ENCODE peak calls at places on chromosomes 4 and X, in eight cellular contexts. K, D, W, I, A, C, S and F are unnamed samples.

GRCh38 chr4:121827851-121828250 is 4.2 kb upstream of the CCNA2 start:
- DNase-seq in K (no peak), W (no peak), S (no peak), A (no peak), D (peak; percentile 58), C (peak; percentile 11), I (no peak), F (no peak)

GRCh38 chr4:151807220-151807619 is 46.4 kb upstream of the GATB start:
- DNase-seq in I (no peak), K (no peak), S (no peak), C (peak; percentile 11), W (no peak), A (no peak), D (peak; percentile 4), F (no peak)

GRCh38 chr4:86935499-86935832 is 655 bp downstream of the AFF1 start:
- DNase-seq in D (no peak), K (no peak), S (peak; percentile 63), W (no peak), I (no peak), A (no peak), C (no peak), F (no peak)

GRCh38 chr4:128858875-128859696 is 49.6 kb downstream of the JADE1 start:
- DNase-seq in S (no peak), W (no peak), K (no peak), C (peak; percentile 86), I (no peak), D (peak; percentile 75), A (no peak), F (no peak)

GRCh38 chrX:69309074-69309792 is 144.0 kb upstream of the PJA1 start:
- DNase-seq in I (no peak), C (no peak), W (no peak), D (no peak), A (no peak), S (no peak), K (no peak), F (no peak)

GRCh38 chr4:57190651-57191481 is 80.7 kb upstream of the IGFBP7 start:
- DNase-seq in I (peak; percentile 92), C (peak; percentile 63), D (peak; percentile 25), A (no peak), W (peak; percentile 23), S (peak; percentile 89), K (peak; percentile 68), F (peak; percentile 7)

GRCh38 chr4:82861529-82861928 is 29.4 kb downstream of the SEC31A start:
- DNase-seq in A (no peak), I (no peak), C (no peak), K (no peak), S (no peak), D (no peak), W (no peak), F (no peak)

GRCh38 chrX:70468709-70469108 is 24.1 kb downstream of the DLG3 start:
- DNase-seq in K (no peak), C (no peak), I (no peak), S (no peak), D (no peak), W (no peak), A (no peak), F (no peak)

GRCh38 chr4:116180056-116180690 is 905.2 kb downstream of the TRAM1L1 start:
- DNase-seq in D (peak; percentile 0), C (peak; percentile 5), S (peak; percentile 29), A (no peak), W (no peak), I (no peak), K (no peak), F (no peak)

GRCh38 chrX:106894392-106894909 is 8.7 kb downstream of the RIPPLY1 start:
- DNase-seq in D (peak; percentile 77), C (peak; percentile 81), A (no peak), K (peak; percentile 59), I (no peak), S (peak; percentile 73), W (peak; percentile 68), F (no peak)

GRCh38 chrX:130118396-130118795 is 8.1 kb upstream of the ELF4 start:
- DNase-seq in C (peak; percentile 86), S (no peak), I (peak; percentile 68), D (peak; percentile 78), A (no peak), W (no peak), K (no peak), F (no peak)

GRCh38 chr4:123547167-123547817 is 150.7 kb downstream of the SPRY1 start:
- DNase-seq in D (no peak), I (no peak), C (no peak), A (no peak), W (peak; percentile 80), S (peak; percentile 94), K (peak; percentile 9), F (no peak)

GRCh38 chrX:129577473-129577872 is 37.4 kb downstream of the OCRL start:
- DNase-seq in A (peak; percentile 10), D (peak; percentile 77), C (peak; percentile 85), I (peak; percentile 68), K (no peak), S (no peak), W (no peak), F (no peak)

GRCh38 chrX:71653344-71653743 is 14.0 kb upstream of the LOC101059915 start:
- DNase-seq in A (no peak), D (no peak), W (no peak), C (no peak), I (no peak), S (no peak), K (no peak), F (no peak)

GRCh38 chr4:117971406-117971805 is 62.9 kb upstream of the NDST3 start:
- DNase-seq in D (no peak), S (no peak), W (no peak), I (no peak), C (no peak), A (no peak), K (no peak), F (no peak)

GRCh38 chrX:123818243-123818642 is 41.6 kb upstream of the XIAP start:
- DNase-seq in A (no peak), S (no peak), D (peak; percentile 20), C (no peak), W (no peak), I (no peak), K (no peak), F (peak; percentile 83)

DNA sequence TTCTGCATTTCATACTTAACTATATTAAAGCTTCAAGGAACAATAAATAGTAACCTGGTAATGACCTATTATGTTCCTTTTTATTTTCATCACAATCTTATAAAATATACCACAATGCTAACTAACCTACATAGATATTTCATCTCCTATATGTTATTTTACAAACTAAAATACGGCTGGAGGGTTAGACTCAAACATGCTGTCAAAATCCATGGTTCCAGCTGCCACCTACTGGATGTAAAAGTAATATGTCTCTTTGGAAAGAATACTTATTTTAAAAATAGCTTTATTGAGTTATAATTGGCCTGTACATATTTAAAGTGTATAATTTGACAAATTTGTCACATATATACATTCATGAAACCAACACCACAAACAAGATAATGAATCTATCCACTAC is 15.0 kb downstream of the RGN start:
- DNase-seq in D (peak; percentile 65), I (peak; percentile 8), C (peak; percentile 53), W (no peak), S (peak; percentile 26), A (no peak), K (no peak), F (no peak)
- TF ChIP-seq CTCF in D (peak; percentile 41), I (peak; percentile 53), C (peak; percentile 41), W (peak; percentile 25), S (peak; percentile 49), A (peak; percentile 49), K (peak; percentile 26), F (peak; percentile 50)

DNA sequence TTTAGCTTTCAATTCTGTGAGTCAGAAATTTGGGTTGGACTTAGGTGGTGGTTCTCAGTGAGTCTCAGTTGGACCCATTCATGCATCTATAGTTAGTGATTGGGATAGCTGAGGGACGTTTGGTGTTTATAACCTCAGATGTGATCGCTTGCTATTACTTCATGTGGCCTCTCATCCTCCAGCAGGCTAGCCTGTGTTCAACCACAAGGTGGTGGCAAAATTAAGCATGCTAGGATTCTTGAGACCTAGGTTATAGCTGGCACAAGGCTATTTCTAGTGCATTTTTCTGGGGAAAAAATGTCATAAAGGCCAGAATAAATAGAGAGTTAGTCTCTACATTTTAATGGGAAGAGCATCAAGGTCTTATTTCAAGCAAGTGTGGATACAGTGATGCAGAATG is 10.9 kb upstream of the GRPR start:
- DNase-seq in K (no peak), A (no peak), C (no peak), S (peak; percentile 11), D (no peak), I (no peak), W (no peak), F (no peak)
- TF ChIP-seq CTCF in K (no peak), A (no peak), C (no peak), S (peak; percentile 32), D (no peak), I (peak; percentile 33), W (no peak), F (peak; percentile 16)

DNA sequence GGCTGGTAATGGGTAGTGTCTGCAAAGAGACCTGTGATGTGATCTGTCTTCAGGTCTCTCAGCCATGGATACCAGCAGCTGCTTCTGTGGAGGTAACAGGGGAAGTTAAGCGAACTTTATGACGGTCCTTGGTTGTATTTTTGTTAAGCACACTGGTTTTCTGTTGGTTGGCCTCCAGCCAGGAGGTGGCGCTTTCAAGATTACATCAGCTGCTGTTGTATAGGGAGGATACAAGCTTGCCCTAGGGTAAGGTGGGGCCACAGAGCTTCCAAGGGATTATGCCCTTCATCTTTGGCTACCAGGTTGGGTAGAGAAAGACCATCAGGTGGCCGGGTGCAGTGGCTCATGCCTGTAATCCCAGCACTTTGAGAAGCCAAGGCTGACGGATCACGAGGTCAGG is 834.2 kb upstream of the GALNTL6 start:
- DNase-seq in W (no peak), S (peak; percentile 6), C (no peak), K (no peak), A (no peak), D (no peak), I (no peak), F (no peak)
- TF ChIP-seq CTCF in W (no peak), S (peak; percentile 41), C (no peak), K (no peak), A (no peak), D (no peak), I (no peak), F (no peak)

DNA sequence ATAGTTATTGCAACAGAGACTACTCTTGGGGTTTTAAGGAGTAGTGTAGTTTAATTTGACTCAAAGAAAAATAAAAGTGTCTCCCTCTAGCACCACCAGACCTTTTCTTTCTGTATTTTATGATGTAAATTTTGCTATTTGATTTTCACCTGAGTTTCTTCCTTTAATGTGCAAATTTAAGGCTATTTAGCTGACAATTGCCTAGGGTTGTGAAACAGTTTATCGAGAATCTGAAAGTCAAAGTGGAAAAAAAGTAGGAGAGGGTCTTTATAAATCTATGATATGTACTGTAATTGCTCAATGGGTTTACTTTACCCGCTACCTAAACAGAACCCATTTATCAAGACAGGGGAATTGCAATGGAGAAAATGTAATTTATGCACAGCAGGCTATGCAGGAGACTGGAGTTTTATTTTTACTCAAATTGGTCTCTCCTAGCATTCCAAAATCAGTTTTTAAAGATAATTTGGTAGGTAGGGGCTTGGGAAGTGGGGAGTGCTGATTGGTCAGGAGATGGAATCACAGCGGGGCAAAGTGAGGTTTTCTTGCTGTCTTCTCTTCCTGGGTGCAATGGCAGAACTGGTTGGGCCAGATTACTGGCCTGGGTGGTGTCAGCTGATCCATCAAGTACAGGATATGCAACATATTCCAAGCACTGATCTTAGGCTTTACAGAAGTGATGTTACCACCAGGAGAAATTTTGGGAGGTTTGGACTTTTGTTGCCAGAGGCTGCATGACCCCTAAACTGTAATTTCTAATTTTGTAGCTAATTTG is 228.6 kb upstream of the TACR3 start:
- DNase-seq in C (no peak), W (no peak), A (no peak), I (no peak), K (no peak), D (no peak), S (peak; percentile 40), F (no peak)
- TF ChIP-seq CTCF in C (no peak), W (no peak), A (no peak), I (no peak), K (no peak), D (no peak), S (no peak), F (no peak)

GRCh38 chr4:46648088-46648744 is 258.3 kb upstream of the GABRA2 start:
- DNase-seq in K (peak; percentile 15), A (no peak), I (peak; percentile 36), C (peak; percentile 69), D (peak; percentile 34), S (peak; percentile 87), W (no peak), F (peak; percentile 6)
- TF ChIP-seq CTCF in K (peak; percentile 25), A (peak; percentile 63), I (peak; percentile 82), C (peak; percentile 71), D (peak; percentile 53), S (peak; percentile 98), W (peak; percentile 11), F (peak; percentile 62)